ENCODE peak calls at places on chromosomes 3 and 15, in five cellular contexts. S is uterus, D is PC-3, A is AG09309, M is tibial artery. H is an unnamed sample.

GRCh38 chr3:71680588-71680987 is 44.6 kb downstream of the EIF4E3 start:
- DNase-seq in M (no peak), S (no peak), A (no peak), D (peak), H (no peak)

GRCh38 chr3:187889601-187890404 is 144.5 kb upstream of the BCL6 start:
- DNase-seq in D (no peak), A (no peak), M (no peak), S (peak), H (peak)

GRCh38 chr3:15050405-15051092 is 14.6 kb downstream of the MRPS25 start:
- DNase-seq in A (no peak), M (no peak), S (no peak), D (no peak), H (no peak)

GRCh38 chr3:111845996-111846395 is 13.1 kb upstream of the PHLDB2 start:
- DNase-seq in D (no peak), S (no peak), A (no peak), M (no peak), H (no peak)

GRCh38 chr3:39262842-39263241 is 17.0 kb downstream of the CX3CR1 start:
- DNase-seq in M (no peak), D (no peak), A (no peak), S (no peak), H (no peak)

GRCh38 chr3:24101676-24102168 is 156.6 kb downstream of the NR1D2 start:
- DNase-seq in D (peak), M (no peak), S (no peak), A (no peak), H (no peak)

GRCh38 chr15:66085128-66085527 is 168.4 kb downstream of the MEGF11 start:
- DNase-seq in S (no peak), A (no peak), M (no peak), D (peak), H (no peak)

GRCh38 chr3:123590685-123591450 is 6.0 kb upstream of the HACD2 start:
- DNase-seq in S (no peak), M (no peak), D (no peak), A (no peak), H (no peak)

GRCh38 chr3:31721709-31722108 is 189.0 kb downstream of the STT3B start:
- DNase-seq in D (no peak), M (no peak), S (no peak), A (no peak), H (no peak)

GRCh38 chr3:73442152-73442551 is 182.6 kb downstream of the PDZRN3 start:
- DNase-seq in D (no peak), S (no peak), A (no peak), M (no peak), H (no peak)

GRCh38 chr3:107431048-107431297 is 53.7 kb downstream of the CCDC54 start:
- DNase-seq in S (peak), D (no peak), M (peak), A (no peak), H (peak)

GRCh38 chr3:100354850-100355249 is 20.3 kb downstream of the NIT2 start:
- DNase-seq in A (no peak), M (no peak), D (no peak), S (no peak), H (no peak)

GRCh38 chr3:105905328-105905727 is 36.5 kb upstream of the CBLB start:
- DNase-seq in M (no peak), S (no peak), A (no peak), D (peak), H (no peak)

GRCh38 chr3:160649596-160649995 is 27.4 kb upstream of the ARL14 start:
- DNase-seq in M (no peak), S (no peak), A (no peak), D (peak), H (no peak)

GRCh38 chr3:51539291-51539891 is 872 bp downstream of the RAD54L2 start:
- DNase-seq in D (peak), M (no peak), S (peak), A (no peak), H (peak)

GRCh38 chr3:28972921-28973320 is 307.9 kb upstream of the RBMS3 start:
- DNase-seq in A (no peak), M (no peak), D (peak), S (no peak), H (no peak)

GRCh38 chr3:18411541-18411940 is 13.6 kb downstream of the SATB1 start:
- DNase-seq in M (no peak), S (no peak), A (no peak), D (no peak), H (no peak)

GRCh38 chr3:96865605-96866004 is 51.2 kb downstream of the EPHA6 start:
- DNase-seq in S (no peak), D (no peak), M (no peak), A (no peak), H (no peak)

GRCh38 chr3:160587105-160587504 is 21.7 kb upstream of the KPNA4 start:
- DNase-seq in M (no peak), A (no peak), S (no peak), D (no peak), H (no peak)

GRCh38 chr3:105387122-105387751 is 20.5 kb downstream of the ALCAM start:
- DNase-seq in M (no peak), S (no peak), A (no peak), D (peak), H (no peak)

GRCh38 chr3:128167973-128168674 is 14.8 kb downstream of the EEFSEC start:
- DNase-seq in A (no peak), D (no peak), M (no peak), S (no peak), H (no peak)

GRCh38 chr15:45143946-45144345 is 14.2 kb downstream of the DUOX1 start:
- DNase-seq in A (no peak), M (no peak), S (no peak), D (no peak), H (no peak)

GRCh38 chr3:97102641-97103040 is 288.2 kb downstream of the EPHA6 start:
- DNase-seq in S (no peak), A (no peak), M (no peak), D (no peak), H (no peak)

DNA sequence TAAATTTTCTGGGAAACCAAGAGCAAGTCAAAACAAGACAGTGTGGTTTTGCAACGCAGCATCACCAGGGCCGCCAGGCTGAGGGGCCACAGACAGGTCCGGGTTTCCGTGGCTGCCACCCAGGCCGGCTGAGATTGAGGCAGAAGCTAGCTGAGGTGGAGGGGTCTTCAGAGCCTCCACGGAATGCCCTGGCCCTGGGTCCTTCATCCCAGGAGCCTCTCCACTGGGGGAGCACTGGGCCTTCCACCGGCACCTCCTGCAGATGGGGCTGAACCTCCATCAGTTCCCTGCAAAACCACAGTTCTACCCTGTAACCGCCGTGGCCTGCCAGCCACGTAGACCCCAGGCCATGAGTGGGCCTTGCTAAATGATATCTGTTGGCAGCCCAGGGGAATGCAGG is 152.7 kb downstream of the CHSY1 start:
- DNase-seq in D (no peak), S (no peak), M (no peak), A (no peak), H (no peak)
- TF ChIP-seq CTCF in D (no peak), S (no peak), M (no peak), A (no peak), H (no peak)

GRCh38 chr15:90570643-90571042 is 40.9 kb downstream of the CRTC3 start:
- DNase-seq in M (no peak), A (no peak), S (no peak), D (no peak), H (no peak)
- H3K4me3 ChIP-seq in M (no peak), A (no peak), S (no peak), D (peak), H (no peak)

DNA sequence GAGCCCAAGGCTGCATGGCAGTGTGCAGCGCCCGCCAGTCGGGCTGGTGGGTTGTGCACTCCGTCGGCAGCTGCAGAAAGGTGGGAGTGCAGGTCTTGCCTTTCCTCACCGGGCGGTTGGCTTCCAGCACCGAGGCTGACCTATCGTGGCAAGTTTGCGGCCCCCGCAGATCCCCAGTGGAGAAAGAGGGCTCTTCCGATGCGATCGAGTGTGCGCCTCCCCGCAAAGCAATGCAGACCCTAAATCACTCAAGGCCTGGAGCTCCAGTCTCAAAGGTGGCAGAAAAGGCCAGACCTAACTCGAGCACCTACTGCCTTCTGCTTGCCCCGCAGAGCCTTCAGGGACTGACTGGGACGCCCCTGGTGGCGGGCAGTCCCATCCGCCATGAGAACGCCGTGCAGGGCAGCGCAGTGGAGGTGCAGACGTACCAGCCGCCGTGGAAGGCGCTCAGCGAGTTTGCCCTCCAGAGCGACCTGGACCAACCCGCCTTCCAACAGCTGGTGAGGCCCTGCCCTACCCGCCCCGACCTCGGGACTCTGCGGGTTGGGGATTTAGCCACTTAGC is 4.3 kb downstream of the ISL2 start:
- DNase-seq in S (no peak), M (no peak), A (no peak), D (no peak), H (no peak)
- TF ChIP-seq CTCF in S (no peak), M (no peak), A (peak), D (no peak), H (no peak)

GRCh38 chr3:115165266-115165665 is 18.2 kb upstream of the ZBTB20 start:
- DNase-seq in S (no peak), M (no peak), A (no peak), D (no peak), H (no peak)
- H3K4me3 ChIP-seq in S (no peak), M (no peak), A (no peak), D (no peak), H (no peak)

GRCh38 chr15:76368135-76368588 is 31.6 kb downstream of the ISL2 start:
- DNase-seq in M (no peak), A (no peak), S (no peak), D (peak), H (no peak)
- TF ChIP-seq CTCF in M (no peak), A (no peak), S (no peak), D (no peak), H (no peak)

GRCh38 chr15:70100495-70101331 is 3.0 kb upstream of the TLE3 start:
- DNase-seq in M (peak), D (peak), S (peak), A (no peak), H (peak)

GRCh38 chr15:70099966-70100494 is 2.3 kb upstream of the TLE3 start:
- DNase-seq in D (peak), A (no peak), S (no peak), M (no peak), H (no peak)

GRCh38 chr15:70099167-70099965 is 1.6 kb upstream of the TLE3 start:
- DNase-seq in M (peak), S (peak), A (peak), D (peak), H (peak)

GRCh38 chr15:70102827-70103226 is 5.1 kb upstream of the TLE3 start:
- DNase-seq in A (no peak), S (no peak), M (peak), D (no peak), H (no peak)

DNA sequence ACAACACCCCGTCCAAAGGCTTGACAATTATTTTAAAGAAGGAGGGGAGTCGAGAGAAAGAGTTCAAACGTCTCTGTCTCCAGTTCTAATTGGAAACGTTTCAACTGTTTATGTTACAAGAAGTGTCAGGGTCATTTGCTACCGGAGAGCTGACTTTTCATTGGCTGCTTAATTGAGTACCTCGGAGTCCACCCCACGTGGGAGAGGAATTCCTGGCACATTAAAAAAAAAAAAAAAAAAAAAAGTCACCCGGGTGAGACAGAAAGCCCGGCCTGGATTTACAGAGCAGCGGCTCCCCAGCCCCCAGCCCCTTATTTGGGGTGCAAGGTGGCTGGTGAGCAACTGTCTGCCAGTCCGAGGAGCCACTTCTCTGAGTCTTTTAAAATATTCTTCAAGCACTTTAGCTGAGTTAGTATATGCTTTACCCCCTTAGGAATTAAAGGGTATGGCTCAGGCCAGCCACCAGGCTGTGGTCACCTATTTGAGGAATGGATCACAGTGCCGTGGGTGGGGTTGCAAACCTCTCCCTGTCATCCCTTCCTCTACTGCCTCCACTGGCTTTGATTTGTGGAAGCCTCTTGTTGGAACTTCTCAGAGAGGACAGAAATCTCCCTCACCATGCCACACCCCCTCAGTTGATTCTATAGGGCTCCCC is 3.9 kb upstream of the TLE3 start:
- DNase-seq in D (peak), A (peak), M (no peak), S (peak), H (peak)
- H3K4me3 ChIP-seq in D (peak), A (no peak), M (peak), S (no peak), H (peak)

DNA sequence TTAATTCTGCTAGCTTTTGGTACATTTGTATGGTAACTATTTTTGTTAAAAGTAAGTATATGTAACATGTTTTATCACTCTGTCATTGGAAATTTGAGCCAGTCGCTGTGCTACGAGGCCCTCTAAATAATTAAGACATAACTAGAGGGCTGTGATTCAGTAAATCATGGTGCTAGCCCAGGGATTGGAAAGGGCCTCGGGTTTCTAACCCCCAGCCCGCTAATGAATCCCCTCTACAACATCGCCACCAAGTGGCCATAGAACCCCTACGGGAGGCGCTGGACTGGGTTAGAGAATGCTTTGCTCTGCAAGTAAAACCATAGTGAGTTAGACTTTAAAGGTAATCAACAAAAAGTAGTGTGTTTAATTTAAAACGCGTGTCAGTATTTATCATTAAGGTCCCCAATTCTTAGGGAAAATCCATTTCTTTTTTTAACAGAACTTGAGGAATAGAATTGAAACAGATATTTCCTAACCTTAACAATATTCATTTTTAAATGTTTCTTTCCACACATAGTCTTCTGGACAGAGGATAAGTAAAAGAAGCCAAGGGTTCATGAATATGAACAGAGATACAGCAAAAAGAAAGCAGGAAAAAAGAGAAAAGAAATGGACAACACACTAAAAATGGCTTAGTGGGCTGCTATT is 744.7 kb downstream of the EPHA3 start:
- DNase-seq in A (no peak), D (peak), M (no peak), S (no peak), H (no peak)
- TF ChIP-seq CTCF in A (no peak), D (peak), M (peak), S (no peak), H (no peak)

DNA sequence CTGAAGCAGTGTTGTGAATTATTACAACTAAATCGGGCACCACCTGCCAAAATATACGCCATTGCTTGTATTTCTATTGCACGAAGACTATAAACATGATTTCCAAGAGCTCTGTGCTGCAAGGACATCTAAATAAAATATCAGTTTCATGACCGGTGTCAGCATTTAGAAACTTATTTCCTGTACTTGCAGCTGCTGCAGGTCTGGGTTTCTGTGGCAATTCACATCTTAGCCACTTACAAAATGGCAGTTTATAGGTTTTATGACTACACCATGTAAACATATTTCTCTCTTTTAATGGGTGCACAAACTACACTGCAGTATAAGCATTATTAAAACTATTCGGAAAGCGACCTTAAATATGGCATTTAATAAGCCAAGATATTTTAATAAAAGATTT is 359.4 kb downstream of the VPS13C start:
- DNase-seq in D (no peak), S (no peak), M (no peak), A (no peak), H (no peak)
- H3K4me3 ChIP-seq in D (no peak), S (no peak), M (no peak), A (no peak), H (no peak)

GRCh38 chr15:63823253-63823844 is 10.4 kb downstream of the HERC1 start:
- DNase-seq in M (no peak), D (no peak), A (no peak), S (no peak), H (no peak)

GRCh38 chr15:63827113-63827512 is 6.6 kb downstream of the HERC1 start:
- DNase-seq in D (no peak), S (no peak), M (no peak), A (no peak), H (no peak)

GRCh38 chr15:63824570-63824969 is 9.2 kb downstream of the HERC1 start:
- DNase-seq in A (no peak), M (no peak), D (no peak), S (no peak), H (no peak)

GRCh38 chr15:63830113-63830512 is 3.6 kb downstream of the HERC1 start:
- DNase-seq in D (no peak), A (no peak), M (no peak), S (no peak), H (no peak)

DNA sequence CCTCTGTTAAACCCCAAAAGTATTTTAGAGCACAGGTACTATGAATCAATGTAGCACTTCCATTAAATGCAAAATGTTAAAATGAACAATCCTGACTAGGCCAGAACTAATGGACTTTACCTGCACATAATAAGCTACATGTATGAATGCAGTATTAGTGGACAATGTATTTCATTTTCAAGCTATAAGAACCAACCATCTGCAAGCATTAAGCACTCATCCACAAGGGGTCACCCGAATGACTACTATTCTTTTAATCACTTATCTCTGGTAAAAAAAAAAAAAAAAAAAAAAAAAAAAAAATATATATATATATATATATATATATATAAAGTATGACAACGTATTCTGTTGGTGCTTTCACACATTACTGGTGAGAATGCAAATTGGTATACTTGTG is 7.2 kb downstream of the HERC1 start:
- DNase-seq in D (peak), S (no peak), M (no peak), A (peak), H (no peak)
- TF ChIP-seq CTCF in D (peak), S (no peak), M (no peak), A (peak), H (no peak)